ENCODE peak calls at places on chromosomes 13 and 19, in eight cellular contexts. One of them, this sample, is unnamed.

GRCh38 chr19:45179063-45179847 is 671 bp downstream of the BLOC1S3 start:
- DNase-seq in psoas muscle: peak; percentile 61
- DNase-seq in body of pancreas: peak; percentile 50
- DNase-seq in pancreas: peak; percentile 43
- DNase-seq in CD4-positive, alpha-beta T cell: peak; percentile 27
- DNase-seq in lung: peak; percentile 37
- DNase-seq in tibial artery: no peak
- DNase-seq in heart left ventricle: peak; percentile 45
- DNase-seq in this sample: no peak

GRCh38 chr13:112689498-112690241 is at the start of gene ATP11A:
- DNase-seq in CD4-positive, alpha-beta T cell: peak; percentile 81
- DNase-seq in heart left ventricle: peak; percentile 94
- DNase-seq in pancreas: peak; percentile 94
- DNase-seq in tibial artery: peak; percentile 95
- DNase-seq in lung: peak; percentile 92
- DNase-seq in body of pancreas: peak; percentile 95
- DNase-seq in psoas muscle: peak; percentile 93
- DNase-seq in this sample: peak; percentile 86

GRCh38 chr13:73467103-73467502 is 408.3 kb downstream of the KLF5 start:
- DNase-seq in psoas muscle: no peak
- DNase-seq in lung: no peak
- DNase-seq in CD4-positive, alpha-beta T cell: no peak
- DNase-seq in heart left ventricle: no peak
- DNase-seq in tibial artery: no peak
- DNase-seq in pancreas: no peak
- DNase-seq in body of pancreas: no peak
- DNase-seq in this sample: no peak

GRCh38 chr13:112324121-112324520 is 52.0 kb upstream of the SPACA7 start:
- DNase-seq in heart left ventricle: no peak
- DNase-seq in psoas muscle: no peak
- DNase-seq in lung: no peak
- DNase-seq in tibial artery: no peak
- DNase-seq in body of pancreas: no peak
- DNase-seq in pancreas: no peak
- DNase-seq in CD4-positive, alpha-beta T cell: no peak
- DNase-seq in this sample: no peak

GRCh38 chr13:32883501-32883900 is 132.7 kb upstream of the KL start:
- DNase-seq in CD4-positive, alpha-beta T cell: no peak
- DNase-seq in body of pancreas: peak; percentile 33
- DNase-seq in heart left ventricle: no peak
- DNase-seq in tibial artery: no peak
- DNase-seq in psoas muscle: no peak
- DNase-seq in lung: no peak
- DNase-seq in pancreas: no peak
- DNase-seq in this sample: no peak

GRCh38 chr19:7191946-7192691 is 102.1 kb downstream of the INSR start:
- DNase-seq in heart left ventricle: no peak
- DNase-seq in body of pancreas: no peak
- DNase-seq in psoas muscle: no peak
- DNase-seq in CD4-positive, alpha-beta T cell: peak; percentile 12
- DNase-seq in lung: no peak
- DNase-seq in pancreas: no peak
- DNase-seq in tibial artery: no peak
- DNase-seq in this sample: no peak

GRCh38 chr13:32594339-32594738 is 8.1 kb downstream of the PDS5B start:
- DNase-seq in lung: no peak
- DNase-seq in body of pancreas: no peak
- DNase-seq in CD4-positive, alpha-beta T cell: no peak
- DNase-seq in psoas muscle: no peak
- DNase-seq in tibial artery: no peak
- DNase-seq in heart left ventricle: no peak
- DNase-seq in pancreas: no peak
- DNase-seq in this sample: no peak

GRCh38 chr13:50572129-50572528 is 271.4 kb downstream of the DLEU7 start:
- DNase-seq in CD4-positive, alpha-beta T cell: no peak
- DNase-seq in body of pancreas: no peak
- DNase-seq in pancreas: no peak
- DNase-seq in tibial artery: no peak
- DNase-seq in heart left ventricle: no peak
- DNase-seq in psoas muscle: no peak
- DNase-seq in lung: no peak
- DNase-seq in this sample: no peak

GRCh38 chr13:47298506-47298905 is 401.7 kb upstream of the HTR2A start:
- DNase-seq in heart left ventricle: no peak
- DNase-seq in psoas muscle: no peak
- DNase-seq in tibial artery: no peak
- DNase-seq in lung: no peak
- DNase-seq in body of pancreas: no peak
- DNase-seq in pancreas: no peak
- DNase-seq in CD4-positive, alpha-beta T cell: no peak
- DNase-seq in this sample: no peak

GRCh38 chr13:30963794-30964193 is 31.3 kb downstream of the TEX26 start:
- DNase-seq in lung: peak; percentile 38
- DNase-seq in tibial artery: no peak
- DNase-seq in CD4-positive, alpha-beta T cell: no peak
- DNase-seq in heart left ventricle: no peak
- DNase-seq in body of pancreas: peak; percentile 23
- DNase-seq in pancreas: peak; percentile 27
- DNase-seq in psoas muscle: no peak
- DNase-seq in this sample: peak; percentile 22

GRCh38 chr13:112457485-112457884 is 81.3 kb downstream of the SPACA7 start:
- DNase-seq in CD4-positive, alpha-beta T cell: no peak
- DNase-seq in heart left ventricle: no peak
- DNase-seq in tibial artery: no peak
- DNase-seq in body of pancreas: no peak
- DNase-seq in lung: peak; percentile 26
- DNase-seq in psoas muscle: no peak
- DNase-seq in pancreas: no peak
- DNase-seq in this sample: peak; percentile 7

GRCh38 chr19:42159942-42160341 is 27.7 kb upstream of the POU2F2 start:
- DNase-seq in tibial artery: no peak
- DNase-seq in CD4-positive, alpha-beta T cell: no peak
- DNase-seq in pancreas: no peak
- DNase-seq in lung: no peak
- DNase-seq in body of pancreas: no peak
- DNase-seq in heart left ventricle: no peak
- DNase-seq in psoas muscle: no peak
- DNase-seq in this sample: no peak

GRCh38 chr19:55471266-55471665 is 5.2 kb upstream of the ZNF628 start:
- DNase-seq in psoas muscle: no peak
- DNase-seq in tibial artery: no peak
- DNase-seq in heart left ventricle: no peak
- DNase-seq in pancreas: no peak
- DNase-seq in body of pancreas: no peak
- DNase-seq in lung: no peak
- DNase-seq in CD4-positive, alpha-beta T cell: no peak
- DNase-seq in this sample: no peak

GRCh38 chr19:13428352-13428751 is 77.9 kb downstream of the CACNA1A start:
- DNase-seq in tibial artery: no peak
- DNase-seq in lung: no peak
- DNase-seq in pancreas: no peak
- DNase-seq in heart left ventricle: no peak
- DNase-seq in CD4-positive, alpha-beta T cell: no peak
- DNase-seq in body of pancreas: no peak
- DNase-seq in psoas muscle: no peak
- DNase-seq in this sample: peak; percentile 17

GRCh38 chr19:13420780-13421179 is 85.5 kb downstream of the CACNA1A start:
- DNase-seq in lung: no peak
- DNase-seq in tibial artery: no peak
- DNase-seq in CD4-positive, alpha-beta T cell: no peak
- DNase-seq in psoas muscle: no peak
- DNase-seq in heart left ventricle: no peak
- DNase-seq in pancreas: no peak
- DNase-seq in body of pancreas: no peak
- DNase-seq in this sample: no peak

GRCh38 chr19:13429563-13429962 is 76.7 kb downstream of the CACNA1A start:
- DNase-seq in pancreas: no peak
- DNase-seq in lung: no peak
- DNase-seq in heart left ventricle: no peak
- DNase-seq in CD4-positive, alpha-beta T cell: no peak
- DNase-seq in psoas muscle: no peak
- DNase-seq in tibial artery: no peak
- DNase-seq in body of pancreas: no peak
- DNase-seq in this sample: no peak

GRCh38 chr19:13427273-13428051 is 78.8 kb downstream of the CACNA1A start:
- DNase-seq in lung: no peak
- DNase-seq in CD4-positive, alpha-beta T cell: no peak
- DNase-seq in tibial artery: no peak
- DNase-seq in body of pancreas: no peak
- DNase-seq in pancreas: no peak
- DNase-seq in psoas muscle: no peak
- DNase-seq in heart left ventricle: no peak
- DNase-seq in this sample: no peak

GRCh38 chr19:13425151-13425550 is 81.1 kb downstream of the CACNA1A start:
- DNase-seq in heart left ventricle: no peak
- DNase-seq in CD4-positive, alpha-beta T cell: no peak
- DNase-seq in tibial artery: no peak
- DNase-seq in lung: no peak
- DNase-seq in body of pancreas: no peak
- DNase-seq in psoas muscle: no peak
- DNase-seq in pancreas: no peak
- DNase-seq in this sample: no peak
- H3K9me3 ChIP-seq in heart left ventricle: no peaks in the 10 kb centered on the region
- H3K9me3 ChIP-seq in CD4-positive, alpha-beta T cell: peaks cover 36% of the 10 kb centered on the region
- H3K9me3 ChIP-seq in tibial artery: peaks cover 26% of the 10 kb centered on the region
- H3K9me3 ChIP-seq in lung: peaks cover 12% of the 10 kb centered on the region
- H3K9me3 ChIP-seq in body of pancreas: no peaks in the 10 kb centered on the region
- H3K9me3 ChIP-seq in psoas muscle: peaks cover 8% of the 10 kb centered on the region
- H3K9me3 ChIP-seq in pancreas: no peaks in the 10 kb centered on the region
- H3K9me3 ChIP-seq in this sample: no peaks in the 10 kb centered on the region

DNA sequence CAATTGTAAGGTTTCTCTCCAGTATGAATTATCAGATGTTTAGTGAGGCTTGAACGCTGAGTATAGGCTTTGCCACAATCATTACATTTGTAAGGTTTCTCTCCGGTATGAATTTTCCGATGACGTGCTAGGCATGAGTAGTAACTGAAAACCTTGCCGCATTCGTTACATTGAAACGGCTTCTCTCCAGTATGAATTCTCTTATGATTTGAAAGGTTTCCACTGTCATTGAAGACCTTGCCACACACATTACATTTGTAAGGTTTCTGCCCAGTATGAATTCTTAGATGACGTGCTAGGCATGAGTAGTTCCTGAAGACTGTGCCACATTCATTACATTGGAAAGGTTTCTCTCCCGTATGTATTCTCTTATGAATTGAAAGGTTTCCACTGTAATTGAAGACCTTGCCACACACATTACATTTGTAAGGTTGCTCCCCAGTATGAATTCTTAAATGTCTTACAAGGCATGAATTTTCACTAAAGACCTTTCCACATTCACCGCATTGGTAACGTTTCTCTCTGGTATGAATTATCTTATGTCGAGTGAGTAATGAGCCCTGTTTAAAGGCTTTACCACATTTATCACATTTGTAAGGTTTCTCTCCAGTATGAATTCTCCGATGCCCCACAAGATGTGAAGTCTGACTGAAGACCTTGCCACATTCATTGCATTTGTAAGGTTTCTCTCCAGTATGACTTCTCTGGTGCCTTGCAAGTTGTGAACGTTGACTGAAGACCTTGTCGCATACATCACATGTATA is 15.6 kb downstream of the ZNF836 start:
- DNase-seq in tibial artery: no peak
- DNase-seq in pancreas: no peak
- DNase-seq in heart left ventricle: no peak
- DNase-seq in psoas muscle: no peak
- DNase-seq in body of pancreas: no peak
- DNase-seq in lung: no peak
- DNase-seq in CD4-positive, alpha-beta T cell: no peak
- DNase-seq in this sample: no peak
- H3K9me3 ChIP-seq in tibial artery: peaks cover 66% of the 10 kb centered on the region
- H3K9me3 ChIP-seq in pancreas: no peaks in the 10 kb centered on the region
- H3K9me3 ChIP-seq in heart left ventricle: peaks cover 10% of the 10 kb centered on the region
- H3K9me3 ChIP-seq in psoas muscle: peaks cover 62% of the 10 kb centered on the region
- H3K9me3 ChIP-seq in body of pancreas: no peaks in the 10 kb centered on the region
- H3K9me3 ChIP-seq in lung: peaks cover 23% of the 10 kb centered on the region
- H3K9me3 ChIP-seq in CD4-positive, alpha-beta T cell: peaks cover 98% of the 10 kb centered on the region
- H3K9me3 ChIP-seq in this sample: peaks cover 3% of the 10 kb centered on the region

DNA sequence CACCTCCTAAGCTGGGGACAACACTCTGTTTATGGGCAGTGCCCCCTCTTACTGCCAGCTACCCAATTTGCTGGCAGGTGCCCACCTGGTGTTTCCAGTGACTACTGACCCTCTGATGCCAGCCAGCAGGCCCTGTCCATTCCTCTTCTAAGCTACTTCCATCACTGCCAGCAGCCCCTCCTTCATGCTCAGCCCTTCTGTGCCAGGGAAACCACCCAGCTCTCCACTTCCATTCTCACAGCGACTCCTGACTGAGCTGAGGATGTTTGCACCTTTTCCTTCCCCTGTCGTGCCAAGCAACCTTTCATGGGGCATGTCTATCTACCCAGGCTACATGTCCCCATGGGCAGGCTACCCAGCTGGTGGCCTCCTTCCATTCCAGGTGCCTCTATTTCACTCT is 24.0 kb upstream of the ZNF492 start:
- DNase-seq in heart left ventricle: no peak
- DNase-seq in lung: no peak
- DNase-seq in tibial artery: no peak
- DNase-seq in CD4-positive, alpha-beta T cell: no peak
- DNase-seq in psoas muscle: no peak
- DNase-seq in pancreas: no peak
- DNase-seq in body of pancreas: no peak
- DNase-seq in this sample: no peak
- H3K9me3 ChIP-seq in heart left ventricle: no peaks in the 10 kb centered on the region
- H3K9me3 ChIP-seq in lung: peaks cover 19% of the 10 kb centered on the region
- H3K9me3 ChIP-seq in tibial artery: no peaks in the 10 kb centered on the region
- H3K9me3 ChIP-seq in CD4-positive, alpha-beta T cell: no peaks in the 10 kb centered on the region
- H3K9me3 ChIP-seq in psoas muscle: no peaks in the 10 kb centered on the region
- H3K9me3 ChIP-seq in pancreas: no peaks in the 10 kb centered on the region
- H3K9me3 ChIP-seq in body of pancreas: no peaks in the 10 kb centered on the region
- H3K9me3 ChIP-seq in this sample: no peaks in the 10 kb centered on the region

GRCh38 chr13:105316731-105317130 is 1218.7 kb downstream of the EFNB2 start:
- DNase-seq in tibial artery: no peak
- DNase-seq in psoas muscle: no peak
- DNase-seq in heart left ventricle: no peak
- DNase-seq in body of pancreas: no peak
- DNase-seq in CD4-positive, alpha-beta T cell: no peak
- DNase-seq in pancreas: no peak
- DNase-seq in lung: no peak
- DNase-seq in this sample: no peak
- H3K9me3 ChIP-seq in tibial artery: no peaks in the 10 kb centered on the region
- H3K9me3 ChIP-seq in psoas muscle: no peaks in the 10 kb centered on the region
- H3K9me3 ChIP-seq in heart left ventricle: no peaks in the 10 kb centered on the region
- H3K9me3 ChIP-seq in body of pancreas: no peaks in the 10 kb centered on the region
- H3K9me3 ChIP-seq in CD4-positive, alpha-beta T cell: no peaks in the 10 kb centered on the region
- H3K9me3 ChIP-seq in pancreas: no peaks in the 10 kb centered on the region
- H3K9me3 ChIP-seq in lung: no peaks in the 10 kb centered on the region
- H3K9me3 ChIP-seq in this sample: no peaks in the 10 kb centered on the region

GRCh38 chr13:63010072-63010658 is 1594.5 kb upstream of the PCDH20 start:
- DNase-seq in CD4-positive, alpha-beta T cell: no peak
- DNase-seq in psoas muscle: no peak
- DNase-seq in lung: no peak
- DNase-seq in pancreas: no peak
- DNase-seq in heart left ventricle: no peak
- DNase-seq in body of pancreas: no peak
- DNase-seq in tibial artery: no peak
- DNase-seq in this sample: no peak
- H3K9me3 ChIP-seq in CD4-positive, alpha-beta T cell: peaks cover 17% of the 10 kb centered on the region
- H3K9me3 ChIP-seq in psoas muscle: no peaks in the 10 kb centered on the region
- H3K9me3 ChIP-seq in lung: peaks cover 7% of the 10 kb centered on the region
- H3K9me3 ChIP-seq in pancreas: no peaks in the 10 kb centered on the region
- H3K9me3 ChIP-seq in heart left ventricle: no peaks in the 10 kb centered on the region
- H3K9me3 ChIP-seq in body of pancreas: no peaks in the 10 kb centered on the region
- H3K9me3 ChIP-seq in tibial artery: peaks cover 7% of the 10 kb centered on the region
- H3K9me3 ChIP-seq in this sample: no peaks in the 10 kb centered on the region

GRCh38 chr19:9467161-9467560 is 31.3 kb downstream of the ZNF560 start:
- DNase-seq in lung: no peak
- DNase-seq in psoas muscle: no peak
- DNase-seq in body of pancreas: no peak
- DNase-seq in heart left ventricle: no peak
- DNase-seq in tibial artery: no peak
- DNase-seq in CD4-positive, alpha-beta T cell: no peak
- DNase-seq in pancreas: no peak
- DNase-seq in this sample: no peak
- H3K9me3 ChIP-seq in lung: peaks cover 26% of the 10 kb centered on the region
- H3K9me3 ChIP-seq in psoas muscle: peaks cover 15% of the 10 kb centered on the region
- H3K9me3 ChIP-seq in body of pancreas: no peaks in the 10 kb centered on the region
- H3K9me3 ChIP-seq in heart left ventricle: no peaks in the 10 kb centered on the region
- H3K9me3 ChIP-seq in tibial artery: peaks cover 51% of the 10 kb centered on the region
- H3K9me3 ChIP-seq in CD4-positive, alpha-beta T cell: peaks cover 57% of the 10 kb centered on the region
- H3K9me3 ChIP-seq in pancreas: no peaks in the 10 kb centered on the region
- H3K9me3 ChIP-seq in this sample: peaks cover 7% of the 10 kb centered on the region